ENCODE peak calls at places on chromosomes 12 and 14, in six cellular contexts. N is tibial artery, Z is cardiac muscle cell, E is H1, G is tibial nerve, B is SK-N-SH. J is an unnamed sample. For H3K9me3, the result is how much of the 10 kb centered on the place peaks cover.

GRCh38 chr14:39034481-39035296 is 68.3 kb downstream of the SEC23A start:
- DNase-seq in N (no peak), Z (peak), E (no peak), G (no peak), B (peak), J (no peak)

GRCh38 chr12:123055281-123055766 is 74.8 kb downstream of the ARL6IP4 start:
- DNase-seq in N (no peak), Z (no peak), E (no peak), G (no peak), B (no peak), J (no peak)

GRCh38 chr12:16573652-16574077 is 32.3 kb downstream of the LMO3 start:
- DNase-seq in N (peak), Z (peak), E (no peak), G (peak), B (no peak), J (no peak)

GRCh38 chr12:131283191-131283861 is 329.6 kb downstream of the ADGRD1 start:
- DNase-seq in N (no peak), Z (no peak), E (no peak), G (peak), B (no peak), J (no peak)

GRCh38 chr12:95995238-95996031 is 709 bp downstream of the HAL start:
- DNase-seq in N (no peak), Z (no peak), E (no peak), G (no peak), B (no peak), J (no peak)

GRCh38 chr14:72000907-72001306 is 68.7 kb downstream of the RGS6 start:
- DNase-seq in N (peak), Z (no peak), E (no peak), G (peak), B (no peak), J (no peak)

GRCh38 chr14:94174622-94175402 is 690 bp downstream of the PPP4R4 start:
- DNase-seq in N (peak), Z (no peak), E (no peak), G (no peak), B (peak), J (no peak)

GRCh38 chr14:20873370-20874177 is 17.6 kb upstream of the RNASE3 start:
- DNase-seq in N (peak), Z (peak), E (peak), G (peak), B (peak), J (peak)

GRCh38 chr14:67352055-67352454 is 7.5 kb downstream of the ATP6V1D start:
- DNase-seq in N (no peak), Z (no peak), E (no peak), G (no peak), B (no peak), J (no peak)

GRCh38 chr12:115806000-115806399 is 471.5 kb downstream of the MED13L start:
- DNase-seq in N (no peak), Z (no peak), E (no peak), G (no peak), B (no peak), J (no peak)
- H3K27ac ChIP-seq in N (no peak), Z (no peak), E (no peak), G (no peak), B (no peak), J (no peak)

DNA sequence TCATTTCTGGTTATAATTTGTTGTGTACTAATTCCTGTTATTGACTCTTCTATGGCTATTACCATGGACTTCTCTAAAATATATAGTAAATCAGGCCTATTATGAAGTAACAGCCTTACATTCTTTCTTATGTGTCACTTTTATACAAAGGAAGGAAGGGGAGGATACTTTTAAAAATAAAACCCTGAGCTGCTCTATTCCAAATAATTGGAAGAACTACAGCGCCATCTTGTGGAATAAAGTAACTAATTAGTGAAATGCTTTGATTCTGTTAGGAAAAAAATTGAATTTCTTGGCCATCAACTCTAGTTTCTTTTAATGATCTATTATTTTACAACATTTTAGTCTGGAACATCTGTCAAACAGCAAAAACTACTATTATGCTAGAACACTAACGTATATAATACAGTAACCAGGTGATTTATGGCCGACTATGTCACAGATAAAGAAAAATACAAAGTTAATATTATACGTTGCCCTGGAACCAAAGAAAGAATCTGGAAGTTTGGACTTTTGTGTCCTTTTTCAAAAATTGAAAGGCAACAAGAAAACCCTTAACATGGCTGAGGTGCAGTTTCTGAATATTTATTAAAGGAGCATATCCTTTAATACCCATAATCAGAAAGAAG is 55.0 kb upstream of the NELL2 start:
- DNase-seq in N (no peak), Z (peak), E (no peak), G (no peak), B (peak), J (no peak)
- TF ChIP-seq CTCF in N (peak), Z (peak), E (no peak), G (peak), B (peak), J (peak)

GRCh38 chr14:106737025-106737424 is 1210.6 kb downstream of the TMEM121 start:
- DNase-seq in N (no peak), Z (no peak), E (no peak), G (no peak), B (no peak), J (no peak)
- H3K9me3 ChIP-seq in N (under half), Z (under half), E (under half), G (under half), B (under half), J (under half)

GRCh38 chr14:61396694-61397093 is 75.3 kb downstream of the PRKCH start:
- DNase-seq in N (no peak), Z (no peak), E (no peak), G (no peak), B (no peak), J (no peak)
- H3K27ac ChIP-seq in N (no peak), Z (no peak), E (no peak), G (no peak), B (no peak), J (peak)

DNA sequence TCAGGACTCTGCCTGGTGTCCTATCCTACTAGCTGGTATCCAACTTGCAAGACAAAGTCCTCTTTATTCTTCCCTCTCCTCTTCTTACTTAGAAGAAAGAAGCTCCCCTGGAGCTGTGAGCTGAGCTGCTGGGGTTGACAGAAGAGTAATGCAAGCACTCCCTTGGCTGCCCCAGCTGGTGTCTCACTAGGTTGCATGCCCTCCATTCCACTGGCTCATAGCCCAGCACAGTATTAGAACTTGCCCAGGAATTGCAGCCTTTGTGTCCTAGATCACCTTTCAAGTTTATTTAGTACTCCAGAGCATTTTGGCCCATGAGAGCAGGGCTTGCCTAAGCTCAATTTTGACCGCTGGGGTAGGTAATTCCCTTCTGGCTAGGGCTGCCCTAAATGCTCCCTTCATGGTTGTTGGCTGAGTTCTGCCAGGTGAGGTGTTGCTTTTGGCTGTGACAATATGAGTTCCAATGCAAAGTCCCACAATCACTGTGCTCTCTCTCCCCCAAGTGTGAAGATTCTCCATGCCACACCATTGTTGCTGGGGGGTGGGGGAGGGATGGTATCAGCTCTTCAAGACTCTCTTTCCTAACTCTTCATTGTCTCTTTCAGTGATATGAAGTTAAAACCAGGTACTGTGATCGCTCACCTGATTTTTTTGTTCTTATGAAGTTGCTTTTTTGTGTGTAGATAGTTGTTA is 317.4 kb upstream of the DDHD1 start:
- DNase-seq in N (no peak), Z (peak), E (no peak), G (no peak), B (no peak), J (no peak)
- TF ChIP-seq CTCF in N (no peak), Z (no peak), E (no peak), G (no peak), B (no peak), J (no peak)

GRCh38 chr14:42004321-42004720 is 397.6 kb downstream of the LRFN5 start:
- DNase-seq in N (no peak), Z (no peak), E (no peak), G (no peak), B (no peak), J (no peak)
- H3K9me3 ChIP-seq in N (under half), Z (under half), E (under half), G (under half), B (under half), J (under half)

GRCh38 chr14:99854831-99855230 is 61.6 kb downstream of the EML1 start:
- DNase-seq in N (no peak), Z (no peak), E (no peak), G (no peak), B (no peak), J (no peak)
- H3K27ac ChIP-seq in N (no peak), Z (no peak), E (no peak), G (no peak), B (no peak), J (no peak)

J was measured in CD4-positive, alpha-beta T cell.